ENCODE peak calls at places on chromosome 18, in ten cellular contexts. U, L, E, B, D, Z, Q, X, H and V are unnamed samples.

GRCh38 chr18:52237551-52237950 is 102.4 kb upstream of the DCC start:
- DNase-seq in U (no peak), L (no peak), E (no peak), B (peak), D (no peak), Z (no peak), Q (no peak), X (no peak), H (no peak), V (no peak)

GRCh38 chr18:79250236-79250993 is 145.3 kb upstream of the NFATC1 start:
- DNase-seq in U (no peak), L (no peak), E (no peak), B (no peak), D (no peak), Z (no peak), Q (no peak), X (no peak), H (no peak), V (no peak)

GRCh38 chr18:69636529-69637301 is 236.0 kb downstream of the DOK6 start:
- DNase-seq in U (no peak), L (no peak), E (no peak), B (no peak), D (no peak), Z (no peak), Q (no peak), X (no peak), H (peak), V (peak)

GRCh38 chr18:77016936-77017335 is 115.6 kb downstream of the MBP start:
- DNase-seq in U (no peak), L (peak), E (peak), B (no peak), D (no peak), Z (no peak), Q (no peak), X (no peak), H (no peak), V (no peak)

GRCh38 chr18:70132999-70133398 is 72.5 kb downstream of the RTTN start:
- DNase-seq in U (peak), L (no peak), E (no peak), B (peak), D (no peak), Z (peak), Q (no peak), X (no peak), H (no peak), V (no peak)

GRCh38 chr18:70160075-70160678 is 45.3 kb downstream of the RTTN start:
- DNase-seq in U (no peak), L (no peak), E (no peak), B (no peak), D (no peak), Z (no peak), Q (no peak), X (no peak), H (no peak), V (no peak)

GRCh38 chr18:48767090-48767670 is 183.6 kb downstream of the SMAD7 start:
- DNase-seq in U (no peak), L (no peak), E (no peak), B (no peak), D (no peak), Z (no peak), Q (peak), X (no peak), H (no peak), V (peak)

GRCh38 chr18:11320981-11321380 is 171.6 kb upstream of the PIEZO2 start:
- DNase-seq in U (no peak), L (no peak), E (no peak), B (no peak), D (no peak), Z (no peak), Q (no peak), X (no peak), H (no peak), V (no peak)

GRCh38 chr18:74476154-74476553 is 19.0 kb upstream of the DIPK1C start:
- DNase-seq in U (no peak), L (peak), E (peak), B (no peak), D (no peak), Z (no peak), Q (no peak), X (no peak), H (no peak), V (no peak)

GRCh38 chr18:55384551-55385275 is 203.3 kb downstream of the TCF4 start:
- DNase-seq in U (no peak), L (peak), E (peak), B (peak), D (peak), Z (no peak), Q (peak), X (no peak), H (no peak), V (no peak)